ENCODE peak calls at places on chromosome 6, in eight cellular contexts. S is NB4, O is ovary, N is AG04449, T is fibroblast of the aortic adventitia, G is cardiac fibroblast, H is GM06990, F is heart right ventricle. D is an unnamed sample.

GRCh38 chr6:3946779-3947178 is 97.6 kb downstream of the FAM50B start:
- DNase-seq in G (peak; percentile 27), F (no peak), H (no peak), O (no peak), T (peak; percentile 51), N (no peak), S (no peak), D (no peak)

GRCh38 chr6:90294989-90295853 is 1.4 kb downstream of the BACH2 start:
- DNase-seq in T (peak; percentile 43), O (peak; percentile 70), G (peak; percentile 38), S (peak; percentile 14), N (no peak), H (peak; percentile 46), F (peak; percentile 48), D (no peak)

GRCh38 chr6:5599112-5599511 is 337.8 kb downstream of the FARS2 start:
- DNase-seq in H (no peak), S (no peak), O (no peak), N (peak; percentile 55), G (no peak), F (no peak), T (no peak), D (no peak)

GRCh38 chr6:86723729-86724128 is 213.6 kb upstream of the HTR1E start:
- DNase-seq in T (no peak), N (no peak), F (no peak), O (no peak), H (no peak), S (no peak), G (peak; percentile 9), D (no peak)

GRCh38 chr6:13831623-13832022 is 17.3 kb upstream of the MCUR1 start:
- DNase-seq in N (no peak), H (peak; percentile 53), O (no peak), S (no peak), T (no peak), G (no peak), F (no peak), D (no peak)

GRCh38 chr6:34973547-34974248 is 84.6 kb downstream of the ANKS1A start:
- DNase-seq in N (no peak), T (peak; percentile 3), O (no peak), G (peak; percentile 22), H (no peak), S (peak; percentile 29), F (no peak), D (no peak)

GRCh38 chr6:7148100-7148822 is 40.5 kb downstream of the RREB1 start:
- DNase-seq in T (peak; percentile 25), H (no peak), G (peak; percentile 80), F (no peak), S (peak; percentile 64), O (no peak), N (no peak), D (no peak)

GRCh38 chr6:170345662-170346061 is 39.1 kb downstream of the FAM120B start:
- DNase-seq in N (no peak), S (no peak), O (no peak), F (no peak), T (no peak), G (no peak), H (no peak), D (no peak)

GRCh38 chr6:4162345-4162744 is 27.0 kb upstream of the ECI2 start:
- DNase-seq in F (no peak), T (no peak), H (no peak), S (no peak), G (no peak), O (no peak), N (no peak), D (no peak)

GRCh38 chr6:128993161-128993560 is 110.2 kb downstream of the LAMA2 start:
- DNase-seq in G (no peak), N (no peak), F (no peak), H (no peak), O (no peak), T (no peak), S (no peak), D (no peak)

GRCh38 chr6:168925671-168926070 is 328.0 kb downstream of the THBS2 start:
- DNase-seq in G (no peak), O (no peak), T (no peak), S (no peak), N (no peak), H (no peak), F (no peak), D (no peak)

GRCh38 chr6:118897386-118897785 is 3.4 kb downstream of the ASF1A start:
- DNase-seq in O (no peak), G (no peak), F (no peak), H (no peak), S (no peak), N (no peak), T (no peak), D (no peak)

GRCh38 chr6:35776364-35777215 is at the start of gene CLPSL2:
- DNase-seq in T (no peak), H (peak; percentile 50), F (no peak), G (no peak), S (peak; percentile 47), N (no peak), O (no peak), D (no peak)

GRCh38 chr6:117976030-117976651 is 69.1 kb downstream of the SLC35F1 start:
- DNase-seq in G (peak; percentile 60), F (no peak), N (no peak), H (no peak), T (peak; percentile 46), O (no peak), S (peak; percentile 66), D (no peak)

DNA sequence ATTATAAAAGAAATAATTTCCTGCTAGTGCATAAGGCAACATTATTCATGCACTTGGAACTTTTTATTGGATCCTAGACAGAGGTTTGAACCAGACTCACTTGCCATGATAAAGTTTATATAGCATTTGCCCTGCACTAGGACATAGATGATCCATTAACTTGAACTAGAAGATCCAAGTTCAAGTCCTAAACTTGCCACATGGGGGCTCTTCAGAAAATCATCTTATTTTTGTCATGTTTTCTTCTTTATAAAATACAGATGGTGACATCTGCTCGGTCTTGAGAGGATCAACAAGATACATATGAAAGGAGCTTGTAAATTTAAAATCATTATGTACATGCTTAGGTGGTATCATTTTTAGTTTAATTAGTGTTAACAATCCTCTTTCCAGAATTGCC is 94.5 kb downstream of the SIM1 start:
- DNase-seq in G (peak; percentile 27), T (peak; percentile 11), S (peak; percentile 32), N (no peak), O (no peak), H (no peak), F (no peak), D (no peak)
- TF ChIP-seq CTCF in G (peak; percentile 18), T (peak; percentile 17), S (no peak), N (no peak), O (no peak), H (peak; percentile 31), F (no peak), D (peak; percentile 41)

DNA sequence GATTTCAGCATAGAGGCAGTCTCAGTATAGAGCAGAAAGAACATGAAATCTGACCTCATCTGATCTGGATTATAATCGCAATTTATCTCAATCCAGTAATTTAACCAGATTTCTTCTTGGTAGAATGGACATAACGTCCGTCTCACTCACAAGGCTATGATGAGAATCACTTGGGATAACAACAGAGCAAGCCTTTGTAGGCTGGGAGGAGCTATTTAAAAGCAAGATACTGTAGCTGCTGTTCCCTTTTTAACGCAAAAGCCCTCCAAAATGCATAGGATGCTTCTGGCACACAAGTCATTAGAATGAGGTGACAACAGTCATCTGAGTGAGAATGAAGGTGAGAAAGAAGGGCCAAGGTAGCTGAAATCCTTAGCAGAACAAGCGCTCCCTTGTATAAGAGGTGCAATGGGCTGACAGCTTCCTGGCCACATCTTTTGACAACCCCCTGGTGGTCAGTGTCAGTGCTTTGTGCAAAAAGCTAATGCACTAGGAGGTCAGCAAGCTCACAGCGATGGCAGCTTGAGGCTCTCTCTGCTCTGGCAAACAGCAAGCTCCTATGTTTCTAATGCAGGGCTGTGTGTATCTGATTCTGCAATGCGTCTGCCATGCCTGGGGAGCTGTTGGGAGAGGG is 16.4 kb downstream of the METTL24 start:
- DNase-seq in G (peak; percentile 30), T (no peak), S (peak; percentile 33), N (no peak), F (no peak), O (no peak), H (no peak), D (no peak)
- TF ChIP-seq CTCF in G (peak; percentile 51), T (no peak), S (peak; percentile 42), N (peak; percentile 52), F (no peak), O (no peak), H (peak; percentile 38), D (peak; percentile 78)

GRCh38 chr6:154868143-154868594 is 126.9 kb upstream of the TIAM2 start:
- DNase-seq in O (no peak), N (no peak), G (peak; percentile 79), H (no peak), T (peak; percentile 78), F (no peak), S (peak; percentile 58), D (no peak)
- TF ChIP-seq CTCF in O (peak; percentile 53), N (peak; percentile 49), G (peak; percentile 65), H (peak; percentile 53), T (peak; percentile 75), F (peak; percentile 52), S (peak; percentile 70), D (peak; percentile 92)

GRCh38 chr6:701696-702479 is 8.9 kb upstream of the EXOC2 start:
- DNase-seq in T (no peak), G (no peak), H (no peak), N (no peak), F (no peak), S (no peak), O (no peak), D (no peak)
- TF ChIP-seq CTCF in T (no peak), G (no peak), H (peak; percentile 36), N (no peak), F (no peak), S (peak; percentile 28), O (no peak), D (peak; percentile 34)

GRCh38 chr6:139117734-139118133 is 17.1 kb upstream of the HECA start:
- DNase-seq in S (no peak), T (no peak), H (no peak), F (no peak), O (no peak), N (no peak), G (peak; percentile 39), D (no peak)
- TF ChIP-seq CTCF in S (no peak), T (no peak), H (no peak), F (no peak), O (no peak), N (no peak), G (peak; percentile 25), D (peak; percentile 47)

DNA sequence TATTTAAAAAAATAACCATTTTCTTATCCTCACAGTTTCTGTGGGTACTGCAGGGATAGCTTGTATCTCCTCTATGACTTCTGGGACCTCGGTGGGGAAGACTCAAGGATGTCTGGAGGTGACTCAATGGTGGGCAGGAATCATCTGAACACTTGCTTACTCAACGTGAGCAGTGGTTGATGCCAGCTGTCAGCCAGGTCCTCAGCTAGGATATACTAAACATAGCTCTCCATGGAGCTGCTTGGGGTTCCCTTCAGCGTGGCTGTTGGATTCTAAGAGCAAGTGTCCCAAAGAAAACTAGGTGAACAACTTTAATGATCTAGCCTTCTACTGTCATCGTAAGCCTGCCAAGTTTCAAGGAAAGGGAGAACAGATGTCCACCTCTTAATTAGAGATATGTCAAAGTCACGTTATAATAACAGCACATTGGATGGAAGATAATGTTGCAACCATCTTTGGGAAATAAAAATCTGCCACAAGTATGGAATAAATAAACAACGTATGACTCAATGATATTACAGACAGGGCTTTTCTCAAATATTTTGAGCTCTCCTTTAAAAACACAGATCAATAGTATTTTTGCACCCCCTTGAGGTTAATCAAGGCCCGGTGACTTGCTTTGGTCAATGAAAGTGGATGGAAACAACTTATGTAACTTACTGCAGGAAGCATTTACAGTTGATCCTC is 6.8 kb upstream of the HEBP2 start:
- DNase-seq in S (no peak), F (no peak), H (no peak), O (no peak), G (peak; percentile 12), T (no peak), N (no peak), D (no peak)
- TF ChIP-seq CTCF in S (no peak), F (no peak), H (no peak), O (no peak), G (no peak), T (no peak), N (no peak), D (no peak)

D was measured in type B pancreatic cell.